ENCODE peak calls at places on chromosomes 5 and 9, in six cellular contexts. B is H1, I is H9, D is trophoblast cell, Z is IMR-90, A is mesenchymal stem cell. L is an unnamed sample.

GRCh38 chr9:117081641-117082317 is 333.1 kb downstream of the ASTN2 start:
- DNase-seq in B (no peak), I (no peak), D (no peak), Z (no peak), A (no peak), L (no peak)

GRCh38 chr9:135504262-135505229 is 4.1 kb downstream of the MRPS2 start:
- DNase-seq in B (peak; percentile 72), I (peak; percentile 78), D (peak; percentile 20), Z (peak; percentile 52), A (peak; percentile 67), L (peak; percentile 45)

GRCh38 chr5:159975462-159976019 is 33.4 kb upstream of the TTC1 start:
- DNase-seq in B (no peak), I (no peak), D (no peak), Z (peak; percentile 97), A (peak; percentile 94), L (no peak)

GRCh38 chr5:66769030-66769733 is 173.0 kb downstream of the MAST4 start:
- DNase-seq in B (no peak), I (no peak), D (no peak), Z (no peak), A (no peak), L (no peak)

GRCh38 chr9:3916420-3916819 is 383.4 kb downstream of the GLIS3 start:
- DNase-seq in B (no peak), I (no peak), D (no peak), Z (no peak), A (no peak), L (no peak)

GRCh38 chr9:121700165-121700830 is 48.9 kb downstream of the DAB2IP start:
- DNase-seq in B (peak; percentile 77), I (peak; percentile 71), D (no peak), Z (peak; percentile 48), A (peak; percentile 37), L (peak; percentile 12)

GRCh38 chr5:173477320-173478055 is 139.0 kb downstream of the BOD1 start:
- DNase-seq in B (no peak), I (no peak), D (no peak), Z (peak; percentile 93), A (peak; percentile 92), L (no peak)

GRCh38 chr5:151060742-151061141 is 20.1 kb downstream of the TNIP1 start:
- DNase-seq in B (no peak), I (no peak), D (no peak), Z (no peak), A (no peak), L (no peak)

DNA sequence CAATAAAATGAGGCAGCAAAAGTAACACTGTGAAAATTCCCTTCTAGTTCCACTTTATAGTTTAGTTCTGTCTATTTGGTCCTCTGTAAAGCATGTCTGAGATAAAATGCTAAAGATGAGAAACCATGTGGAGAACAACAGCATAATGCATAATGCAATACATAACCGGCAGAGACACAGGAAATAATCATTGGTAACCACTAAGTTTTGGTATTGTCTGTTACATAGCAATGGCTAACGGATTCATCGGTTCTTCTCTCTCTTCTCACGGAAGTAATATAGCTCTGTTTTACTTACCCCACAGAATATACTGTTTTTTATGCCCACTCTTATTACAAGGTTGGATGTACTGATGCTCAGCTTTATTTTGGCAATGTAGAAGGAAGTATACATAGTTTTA is 158.9 kb downstream of the FAM174A start:
- DNase-seq in B (no peak), I (no peak), D (no peak), Z (no peak), A (no peak), L (no peak)
- H3K14ac ChIP-seq in B (no peak overlapping the region), I (no peak overlapping the region), D (no peak overlapping the region), Z (no peak overlapping the region), A (no peak overlapping the region), L (no peak overlapping the region)

DNA sequence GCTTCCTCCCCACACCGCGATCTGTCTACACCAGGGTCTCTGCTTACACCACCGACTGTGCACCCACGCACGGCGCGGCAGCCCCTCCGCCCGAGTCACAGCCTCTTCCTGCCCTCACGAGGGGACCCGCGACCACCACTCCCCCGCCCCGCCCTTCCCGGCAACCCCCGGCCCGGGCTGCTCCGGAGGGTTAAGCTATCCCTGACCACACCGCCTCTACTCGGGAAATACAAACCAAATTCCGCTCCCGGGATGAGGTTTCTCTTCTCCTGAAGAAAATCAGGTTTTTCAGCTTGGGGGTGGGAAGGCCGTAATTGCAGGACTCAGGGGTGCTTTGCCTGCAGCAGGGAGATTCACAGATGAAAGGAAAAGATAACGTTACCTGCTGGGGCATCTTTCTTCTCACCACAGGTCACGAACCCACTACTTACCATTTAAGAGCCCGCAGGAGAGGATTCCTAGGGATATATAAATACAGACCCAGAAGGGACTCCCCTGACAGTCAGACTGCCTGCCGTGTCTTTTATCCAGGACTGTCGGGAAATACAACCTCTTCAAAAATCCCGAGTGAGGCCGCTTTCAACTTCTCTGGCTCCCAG is 63.5 kb downstream of the ROR2 start:
- DNase-seq in B (peak; percentile 72), I (peak; percentile 55), D (peak; percentile 8), Z (no peak), A (peak; percentile 37), L (peak; percentile 29)
- H3K23ac ChIP-seq in B (no peak overlapping the region), I (no peak overlapping the region), D (no peak overlapping the region), Z (no peak overlapping the region), A (peak overlapping the region; percentile 30), L (no peak overlapping the region)

DNA sequence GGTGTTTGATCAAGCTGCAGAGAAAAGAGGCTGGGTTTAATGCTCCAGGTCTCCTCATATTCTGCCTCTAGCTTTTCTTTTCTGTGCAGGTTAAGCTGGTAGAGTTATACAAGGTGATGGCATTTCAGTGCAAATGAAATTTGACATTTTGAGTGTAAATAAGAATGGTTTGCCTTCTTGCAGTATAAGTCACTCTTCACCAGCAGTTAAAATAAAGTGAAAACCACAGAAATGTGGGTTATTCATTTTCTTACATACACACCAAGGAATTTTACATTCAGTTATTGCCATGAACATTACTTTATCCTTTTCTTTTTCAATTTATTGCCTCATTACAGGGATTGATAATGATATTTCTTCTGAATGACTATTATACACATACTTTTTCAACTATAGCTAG is 337.5 kb upstream of the PCSK5 start:
- DNase-seq in B (no peak), I (no peak), D (no peak), Z (no peak), A (no peak), L (no peak)
- H3K14ac ChIP-seq in B (no peak overlapping the region), I (no peak overlapping the region), D (no peak overlapping the region), Z (no peak overlapping the region), A (no peak overlapping the region), L (no peak overlapping the region)

DNA sequence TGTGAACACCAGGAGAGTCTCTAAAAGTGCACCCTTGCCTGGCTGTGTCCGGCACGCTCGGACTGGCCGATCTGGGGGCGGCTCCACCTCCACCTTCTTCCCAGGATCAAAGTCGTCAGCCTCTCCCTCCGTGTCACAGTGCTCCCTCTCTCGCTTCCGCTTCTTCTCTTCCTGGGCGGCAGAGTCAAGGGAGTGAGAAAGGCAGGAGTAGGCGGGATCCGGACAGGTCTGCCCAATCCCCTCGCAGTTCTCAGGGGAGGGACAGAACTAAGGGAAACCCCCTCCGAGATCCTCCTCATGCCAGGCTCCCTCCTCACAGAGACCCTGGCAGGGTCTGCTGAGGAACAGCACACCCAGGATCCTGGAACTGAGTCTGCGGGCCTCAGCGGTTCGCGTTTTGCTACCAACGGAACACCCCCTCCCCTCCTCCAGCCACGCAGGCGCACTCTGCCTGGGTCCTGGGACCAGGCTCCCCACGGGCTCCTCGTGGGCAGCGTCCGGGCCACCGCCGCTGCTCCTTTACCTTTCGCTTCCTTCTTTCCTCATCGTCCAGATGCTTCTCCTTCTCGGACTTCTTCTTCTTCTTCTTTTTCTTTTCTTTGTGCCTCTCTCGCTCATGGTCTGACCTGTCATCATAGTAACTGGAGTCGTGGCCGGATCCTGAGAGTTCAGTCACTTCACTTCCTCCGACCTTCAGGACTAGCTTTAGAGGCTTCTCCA is 1.3 kb downstream of the BRD9 start:
- DNase-seq in B (no peak), I (peak; percentile 71), D (no peak), Z (no peak), A (peak; percentile 30), L (no peak)
- H3K23ac ChIP-seq in B (no peak overlapping the region), I (no peak overlapping the region), D (no peak overlapping the region), Z (peak overlapping the region; percentile 96), A (no peak overlapping the region), L (no peak overlapping the region)

DNA sequence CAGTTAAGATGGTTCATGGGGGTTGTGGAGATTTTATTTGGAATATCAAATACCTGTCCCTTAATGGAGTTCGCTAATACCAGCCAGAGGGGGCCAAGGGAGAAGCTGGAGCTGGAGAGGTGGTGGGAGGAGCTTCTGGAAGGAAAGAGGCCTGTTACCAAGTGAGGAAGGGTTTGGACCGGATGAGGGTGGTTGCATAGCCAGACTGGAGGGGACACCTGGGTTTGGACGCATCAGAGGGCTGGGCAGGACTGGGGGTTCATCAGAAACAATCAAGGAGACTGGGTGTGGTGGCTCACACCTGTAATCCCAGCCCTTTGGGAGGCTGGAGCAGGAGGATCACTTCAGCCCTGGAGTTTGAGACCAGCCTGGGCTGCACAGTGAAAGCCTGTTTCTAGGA is 111.8 kb upstream of the IER5L start:
- DNase-seq in B (no peak), I (no peak), D (no peak), Z (no peak), A (no peak), L (no peak)
- H3K14ac ChIP-seq in B (no peak overlapping the region), I (no peak overlapping the region), D (no peak overlapping the region), Z (no peak overlapping the region), A (no peak overlapping the region), L (no peak overlapping the region)

L was measured in neuronal stem cell.